ENCODE peak calls at places on chromosomes 16 and 17, in ten cellular contexts. B is activated naive CD4-positive, alpha-beta T cell treated with anti-CD3 and anti-CD28 coated beads, Interleukin-2, amount 50 U/mL, for 72 hours; U is sciatic nerve; J is psoas muscle; N is activated CD8-positive, alpha-beta T cell treated with anti-CD3 and anti-CD28 coated beads for 36 hours; G is heart right ventricle; L is HCT116; P is CD4-positive, alpha-beta T cell; D is gastroesophageal sphincter; T is upper lobe of right lung. C is an unnamed sample.
A peak's percentile ranks its signal among the peaks of the same experiment; 100 is the strongest.

GRCh38 chr16:56931769-56932587 is at the start of gene HERPUD1:
- ATAC-seq in B (peak; percentile 95), U (peak; percentile 97), J (peak; percentile 92), N (peak; percentile 91), G (peak; percentile 96), L (peak; percentile 95), P (peak; percentile 96), D (peak; percentile 98), T (peak; percentile 95), C (peak; percentile 95)

GRCh38 chr17:77916284-77916683 is 42.2 kb upstream of the TNRC6C start:
- ATAC-seq in B (no peak), U (peak; percentile 36), J (no peak), N (no peak), G (no peak), L (no peak), P (no peak), D (no peak), T (no peak), C (no peak)

GRCh38 chr16:58670946-58671583 is 13.5 kb downstream of the SLC38A7 start:
- ATAC-seq in B (no peak), U (no peak), J (no peak), N (no peak), G (no peak), L (no peak), P (no peak), D (no peak), T (no peak), C (no peak)

GRCh38 chr16:18050234-18050633 is 286.3 kb downstream of the NPIPA8 start:
- ATAC-seq in B (no peak), U (no peak), J (no peak), N (no peak), G (no peak), L (no peak), P (no peak), D (no peak), T (peak; percentile 37), C (no peak)

GRCh38 chr17:45770632-45771472 is 13.3 kb upstream of the CRHR1 start:
- ATAC-seq in B (no peak), U (no peak), J (no peak), N (no peak), G (no peak), L (no peak), P (no peak), D (no peak), T (no peak), C (no peak)

GRCh38 chr17:50122945-50123344 is 7.0 kb downstream of the SAMD14 start:
- ATAC-seq in B (no peak), U (no peak), J (no peak), N (no peak), G (no peak), L (no peak), P (no peak), D (no peak), T (no peak), C (no peak)

GRCh38 chr16:11621539-11621919 is 34.8 kb upstream of the LITAF start:
- ATAC-seq in B (no peak), U (no peak), J (no peak), N (no peak), G (no peak), L (no peak), P (no peak), D (peak; percentile 20), T (no peak), C (no peak)

GRCh38 chr17:238071-238963 is 56.9 kb upstream of the DOC2B start:
- ATAC-seq in B (no peak), U (no peak), J (no peak), N (no peak), G (no peak), L (no peak), P (no peak), D (no peak), T (no peak), C (no peak)

GRCh38 chr16:82636958-82637357 is 10.2 kb downstream of the CDH13 start:
- ATAC-seq in B (no peak), U (no peak), J (no peak), N (no peak), G (no peak), L (no peak), P (no peak), D (no peak), T (no peak), C (no peak)

GRCh38 chr16:23248261-23249194 is 53.6 kb upstream of the SCNN1B start:
- ATAC-seq in B (no peak), U (peak; percentile 72), J (no peak), N (no peak), G (peak; percentile 47), L (no peak), P (no peak), D (no peak), T (peak; percentile 53), C (no peak)

GRCh38 chr16:54203851-54204505 is 82.6 kb downstream of the IRX3 start:
- ATAC-seq in B (no peak), U (no peak), J (no peak), N (no peak), G (no peak), L (no peak), P (no peak), D (no peak), T (no peak), C (no peak)

GRCh38 chr17:2191227-2191626 is 112.4 kb downstream of the SMG6 start:
- ATAC-seq in B (no peak), U (peak; percentile 4), J (no peak), N (no peak), G (peak; percentile 20), L (no peak), P (no peak), D (peak; percentile 16), T (no peak), C (no peak)

GRCh38 chr17:75549246-75550138 is 24.0 kb downstream of the LLGL2 start:
- ATAC-seq in B (no peak), U (peak; percentile 33), J (peak; percentile 75), N (no peak), G (peak; percentile 31), L (peak; percentile 94), P (no peak), D (no peak), T (peak; percentile 94), C (no peak)

GRCh38 chr17:39543176-39543575 is 64.5 kb downstream of the NEUROD2 start:
- ATAC-seq in B (no peak), U (no peak), J (no peak), N (no peak), G (no peak), L (no peak), P (no peak), D (no peak), T (no peak), C (no peak)

GRCh38 chr17:10802487-10803284 is 1.2 kb downstream of the TMEM238L start:
- ATAC-seq in B (no peak), U (no peak), J (no peak), N (no peak), G (no peak), L (no peak), P (no peak), D (no peak), T (no peak), C (no peak)

GRCh38 chr16:77331802-77332586 is 102.8 kb downstream of the ADAMTS18 start:
- ATAC-seq in B (no peak), U (no peak), J (no peak), N (no peak), G (no peak), L (no peak), P (no peak), D (no peak), T (no peak), C (no peak)